ENCODE peak calls at places on chromosomes 13 and 19, in ten cellular contexts. P is H1, T is GM12891, J is tibial nerve, Y is GM12878, X is HepG2, H is HCT116, D is uterus, O is heart left ventricle, Q is stomach. N is an unnamed sample.

GRCh38 chr19:12796146-12797071 is 5.1 kb downstream of the JUNB start:
- DNase-seq in P (no peak), T (no peak), J (peak; percentile 76), Q (peak; percentile 79), D (peak; percentile 75), Y (no peak), O (peak; percentile 74), H (no peak), X (peak; percentile 68), N (no peak)

GRCh38 chr19:27774337-27774736 is 1438.6 kb downstream of the UQCRFS1 start:
- DNase-seq in J (no peak), Y (no peak), D (no peak), X (no peak), P (no peak), O (no peak), H (no peak), T (no peak), Q (no peak), N (no peak)

GRCh38 chr13:110875243-110875642 is 39.6 kb downstream of the ANKRD10 start:
- DNase-seq in J (no peak), P (no peak), T (no peak), Q (no peak), D (no peak), Y (no peak), X (no peak), O (no peak), H (no peak), N (no peak)

GRCh38 chr19:42764836-42765235 is 642 bp downstream of the PSG8 start:
- DNase-seq in Q (no peak), X (no peak), D (no peak), P (no peak), H (no peak), T (no peak), Y (no peak), O (no peak), J (no peak), N (no peak)

GRCh38 chr13:23427342-23428182 is 5.9 kb downstream of the SACS start:
- DNase-seq in J (no peak), H (no peak), D (peak; percentile 82), Y (no peak), Q (peak; percentile 43), T (no peak), X (peak; percentile 5), P (no peak), O (no peak), N (no peak)

GRCh38 chr13:61850794-61851193 is 435.1 kb upstream of the PCDH20 start:
- DNase-seq in O (no peak), T (no peak), D (no peak), X (no peak), J (no peak), Y (no peak), Q (no peak), H (no peak), P (no peak), N (no peak)

GRCh38 chr13:114066956-114067355 is 65.5 kb downstream of the RASA3 start:
- DNase-seq in D (no peak), Q (no peak), J (no peak), H (no peak), P (no peak), T (no peak), O (no peak), X (no peak), Y (no peak), N (no peak)

GRCh38 chr13:98923641-98924397 is 54.0 kb downstream of the DOCK9 start:
- DNase-seq in J (peak; percentile 48), D (no peak), T (no peak), H (no peak), X (no peak), Q (no peak), P (no peak), O (no peak), Y (no peak), N (no peak)

GRCh38 chr13:23851106-23851505 is 38.1 kb downstream of the MIPEP start:
- DNase-seq in D (no peak), T (no peak), Q (no peak), Y (no peak), J (no peak), O (no peak), P (no peak), H (no peak), X (no peak), N (no peak)

GRCh38 chr19:6765738-6766356 is 1.4 kb downstream of the SH2D3A start:
- DNase-seq in J (no peak), D (no peak), H (peak; percentile 82), O (no peak), X (peak; percentile 19), Y (no peak), Q (peak; percentile 97), T (no peak), P (peak; percentile 88), N (no peak)

DNA sequence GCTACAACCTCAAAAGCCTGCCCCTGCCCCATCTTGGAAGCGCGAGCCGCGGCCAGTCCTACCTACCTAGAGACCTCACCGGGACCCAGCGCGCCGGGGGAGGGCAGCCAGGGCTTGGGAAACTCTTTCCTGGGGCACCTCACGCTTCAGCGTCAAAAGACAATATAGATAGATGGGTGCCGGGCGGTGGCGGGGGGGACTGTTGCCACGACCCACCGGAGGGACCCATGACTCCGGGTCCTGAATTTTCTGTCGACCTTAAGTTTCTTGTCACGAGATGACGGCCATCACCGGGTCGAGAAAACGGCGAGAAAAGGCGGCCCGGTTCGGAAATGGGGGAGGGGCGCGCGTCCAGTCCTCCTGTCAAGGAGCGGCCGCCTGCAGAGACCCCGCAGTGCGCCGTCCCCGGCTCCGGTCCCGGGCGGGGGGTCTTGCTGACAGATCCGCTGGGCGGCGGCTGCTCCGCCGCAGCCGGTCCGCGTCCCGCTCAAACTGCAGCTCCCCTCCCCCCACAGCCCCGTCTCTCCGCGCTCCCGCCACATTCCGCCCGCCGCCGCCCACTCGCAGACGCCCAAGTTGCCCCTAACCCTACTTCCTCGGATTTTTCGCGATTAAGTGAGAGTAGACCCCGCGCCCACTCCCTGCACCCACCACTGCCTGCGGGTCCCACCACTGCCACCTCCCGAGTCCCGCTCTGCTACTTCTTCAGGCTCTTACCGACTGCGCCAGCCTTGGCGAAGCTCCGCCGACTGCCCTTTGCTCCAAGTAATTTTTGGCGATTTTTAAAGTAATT is 66.1 kb downstream of the KCNRG start:
- DNase-seq in D (peak; percentile 54), X (no peak), H (no peak), P (no peak), Q (peak; percentile 48), O (peak; percentile 58), T (peak; percentile 13), Y (no peak), J (peak; percentile 38), N (no peak)
- TF ChIP-seq POLR2A in D (no peak), X (no peak), H (no peak), P (peak; percentile 19), Q (no peak), O (no peak), T (no peak), Y (peak; percentile 67), J (no peak), N (peak; percentile 19)

GRCh38 chr13:34657716-34658115 is 284.4 kb upstream of the NBEA start:
- DNase-seq in P (no peak), H (no peak), O (no peak), J (no peak), D (no peak), Y (no peak), T (no peak), Q (no peak), X (no peak), N (no peak)

GRCh38 chr13:34654203-34654602 is 287.9 kb upstream of the NBEA start:
- DNase-seq in P (no peak), X (no peak), O (no peak), J (no peak), H (no peak), Q (no peak), T (no peak), Y (no peak), D (no peak), N (no peak)

GRCh38 chr13:34655554-34655953 is 286.5 kb upstream of the NBEA start:
- DNase-seq in J (no peak), X (no peak), T (no peak), Y (no peak), P (no peak), Q (no peak), H (no peak), O (no peak), D (no peak), N (no peak)

GRCh38 chr13:34654682-34655081 is 287.4 kb upstream of the NBEA start:
- DNase-seq in D (no peak), J (no peak), Y (no peak), Q (no peak), P (no peak), O (no peak), T (no peak), X (no peak), H (no peak), N (no peak)
- TF ChIP-seq POLR2A in D (no peak), J (no peak), Y (no peak), Q (no peak), P (no peak), O (no peak), T (no peak), X (no peak), H (no peak), N (no peak)

DNA sequence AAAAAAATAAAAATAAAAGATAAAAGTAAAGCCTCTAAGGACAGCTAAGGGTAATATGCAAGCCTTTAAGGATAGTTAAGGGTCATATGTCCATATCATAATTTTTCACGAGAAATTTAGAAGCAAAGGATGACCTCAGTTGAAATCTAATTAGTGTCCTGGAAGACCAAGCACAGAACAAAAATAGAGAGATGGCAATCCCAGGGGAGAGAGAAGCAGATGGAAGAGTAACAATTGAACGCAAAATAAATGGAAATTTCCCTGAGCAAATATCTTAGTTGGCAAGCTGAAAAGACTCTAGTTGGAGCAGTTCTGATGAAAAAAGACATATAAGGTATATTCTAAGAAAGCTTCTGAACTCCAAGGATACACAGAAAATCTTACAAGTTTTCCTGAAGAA is 275.4 kb downstream of the NALCN start:
- DNase-seq in T (no peak), X (no peak), J (no peak), Y (no peak), Q (no peak), O (no peak), P (no peak), D (no peak), H (no peak), N (no peak)
- TF ChIP-seq POLR2A in T (no peak), X (no peak), J (no peak), Y (no peak), Q (no peak), O (no peak), P (no peak), D (no peak), H (no peak), N (no peak)

GRCh38 chr19:11642902-11643301 is 45.6 kb downstream of the ZNF627 start:
- DNase-seq in X (no peak), O (no peak), D (no peak), H (no peak), J (no peak), P (no peak), T (no peak), Q (no peak), Y (no peak), N (no peak)

GRCh38 chr19:11639245-11639601 is 41.9 kb downstream of the ZNF627 start:
- DNase-seq in D (no peak), Q (no peak), X (no peak), J (no peak), O (no peak), H (no peak), P (no peak), Y (no peak), T (no peak), N (no peak)

GRCh38 chr19:11641241-11641640 is 44.0 kb downstream of the ZNF627 start:
- DNase-seq in Q (no peak), X (no peak), H (no peak), Y (no peak), O (no peak), T (no peak), P (no peak), J (no peak), D (no peak), N (no peak)

GRCh38 chr19:11639602-11640471 is 42.6 kb downstream of the ZNF627 start:
- DNase-seq in J (peak; percentile 97), D (peak; percentile 95), H (peak; percentile 92), Q (peak; percentile 98), X (peak; percentile 93), P (peak; percentile 85), Y (peak; percentile 69), T (peak; percentile 90), O (peak; percentile 93), N (peak; percentile 91)
- TF ChIP-seq POLR2A in J (no peak), D (no peak), H (peak; percentile 61), Q (no peak), X (peak; percentile 66), P (peak; percentile 80), Y (peak; percentile 73), T (no peak), O (no peak), N (peak; percentile 33)